ENCODE peak calls at places on chromosomes 2 and 18, in eight cellular contexts. W, T, R, O, K, E, Y and V are unnamed samples.

GRCh38 chr2:26059542-26059941 is 25.7 kb downstream of the RAB10 start:
- DNase-seq in W (no peak), T (no peak), R (no peak), O (no peak), K (no peak), E (peak), Y (no peak), V (no peak)

GRCh38 chr2:159903404-159904126 is 105.6 kb upstream of the CD302 start:
- DNase-seq in W (no peak), T (no peak), R (peak), O (no peak), K (no peak), E (peak), Y (peak), V (no peak)

GRCh38 chr18:4119127-4119648 is 335.9 kb downstream of the DLGAP1 start:
- DNase-seq in W (no peak), T (no peak), R (no peak), O (peak), K (no peak), E (no peak), Y (no peak), V (no peak)

GRCh38 chr2:129459881-129460280 is 519.6 kb upstream of the RAB6C start:
- DNase-seq in W (no peak), T (no peak), R (no peak), O (no peak), K (no peak), E (no peak), Y (no peak), V (no peak)

GRCh38 chr2:104794416-104794815 is 59.5 kb upstream of the POU3F3 start:
- DNase-seq in W (no peak), T (no peak), R (no peak), O (no peak), K (no peak), E (no peak), Y (no peak), V (no peak)

GRCh38 chr2:60552096-60552850 is 1.2 kb downstream of the BCL11A start:
- DNase-seq in W (no peak), T (no peak), R (peak), O (peak), K (peak), E (peak), Y (no peak), V (no peak)

GRCh38 chr2:95234286-95234785 is 27.0 kb downstream of the ZNF892 start:
- DNase-seq in W (no peak), T (no peak), R (no peak), O (no peak), K (no peak), E (no peak), Y (no peak), V (no peak)

GRCh38 chr2:11899896-11900295 is 153.5 kb downstream of the LPIN1 start:
- DNase-seq in W (no peak), T (no peak), R (no peak), O (no peak), K (no peak), E (no peak), Y (no peak), V (no peak)

GRCh38 chr18:45802814-45803492 is 22.5 kb upstream of the SIGLEC15 start:
- DNase-seq in W (no peak), T (no peak), R (no peak), O (no peak), K (no peak), E (peak), Y (peak), V (no peak)

GRCh38 chr2:7452110-7452851 is 535.1 kb downstream of the RNF144A start:
- DNase-seq in W (no peak), T (no peak), R (no peak), O (no peak), K (no peak), E (no peak), Y (no peak), V (no peak)

GRCh38 chr2:225008935-225009334 is 33.3 kb downstream of the DOCK10 start:
- DNase-seq in W (no peak), T (no peak), R (no peak), O (peak), K (peak), E (peak), Y (no peak), V (no peak)

GRCh38 chr2:157032019-157032418 is 225.5 kb upstream of the GALNT5 start:
- DNase-seq in W (no peak), T (no peak), R (no peak), O (no peak), K (no peak), E (peak), Y (peak), V (no peak)

GRCh38 chr2:142781146-142781545 is 96.3 kb upstream of the KYNU start:
- DNase-seq in W (no peak), T (no peak), R (no peak), O (no peak), K (no peak), E (no peak), Y (no peak), V (no peak)

GRCh38 chr2:1613731-1614354 is 130.5 kb downstream of the PXDN start:
- DNase-seq in W (no peak), T (no peak), R (no peak), O (no peak), K (no peak), E (peak), Y (no peak), V (no peak)

GRCh38 chr2:23417310-23417709 is 32.3 kb downstream of the KLHL29 start:
- DNase-seq in W (no peak), T (no peak), R (no peak), O (no peak), K (no peak), E (no peak), Y (no peak), V (peak)
- TF ChIP-seq CTCF in W (no peak), T (no peak), R (no peak), O (no peak), K (no peak), E (no peak), Y (no peak), V (no peak)

GRCh38 chr2:240603081-240603835 is 16.7 kb downstream of the CAPN10 start:
- DNase-seq in W (no peak), T (no peak), R (no peak), O (no peak), K (no peak), E (no peak), Y (no peak), V (peak)

GRCh38 chr2:240603846-240604245 is 17.3 kb downstream of the CAPN10 start:
- DNase-seq in W (no peak), T (no peak), R (no peak), O (no peak), K (no peak), E (no peak), Y (no peak), V (no peak)

GRCh38 chr2:240604291-240604938 is 17.9 kb downstream of the CAPN10 start:
- DNase-seq in W (peak), T (no peak), R (no peak), O (peak), K (peak), E (peak), Y (peak), V (peak)

GRCh38 chr2:240604939-240605716 is 18.6 kb downstream of the CAPN10 start:
- DNase-seq in W (no peak), T (no peak), R (no peak), O (no peak), K (no peak), E (no peak), Y (peak), V (peak)

DNA sequence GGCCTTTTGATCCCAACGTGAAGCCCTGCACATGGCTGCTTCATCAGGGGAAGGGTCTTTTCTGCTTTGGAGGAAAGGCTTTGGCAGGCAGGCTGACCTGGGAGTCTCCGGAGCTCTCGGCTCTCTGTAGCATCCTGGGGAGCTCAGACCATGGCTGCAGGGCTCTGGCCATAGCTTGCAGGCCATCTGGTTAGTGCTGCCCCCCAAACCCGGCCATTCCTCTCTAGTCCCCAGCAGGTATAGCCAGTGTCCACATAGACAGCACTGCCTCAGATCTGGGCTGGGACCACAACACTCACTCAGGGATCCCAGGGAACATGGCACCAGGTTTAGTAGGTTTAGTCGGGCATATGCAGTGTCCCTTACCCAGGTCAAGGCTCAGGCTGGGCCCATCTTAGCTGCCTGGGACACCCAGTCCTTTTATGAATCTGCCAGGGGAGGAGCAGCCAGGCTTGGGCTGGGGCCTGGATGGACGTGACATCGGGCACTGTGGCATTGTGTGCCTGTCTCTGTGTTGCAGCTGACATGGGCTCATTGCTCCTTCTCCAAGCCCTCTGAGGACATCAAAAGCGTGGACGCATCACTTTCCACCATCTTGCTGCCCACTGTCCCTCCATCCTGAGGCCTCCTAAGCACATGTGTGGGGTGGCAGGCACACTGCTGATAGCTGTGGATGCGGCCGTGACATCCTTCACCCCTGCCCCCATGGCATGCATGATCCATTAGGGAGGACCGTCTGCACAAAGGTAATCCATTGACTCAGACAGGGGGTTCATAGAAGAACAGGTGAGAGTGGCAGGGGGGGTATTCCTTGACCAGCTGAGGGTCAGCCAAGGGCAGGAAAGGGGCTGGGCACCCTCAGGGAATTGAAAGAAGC is 19.2 kb upstream of the GPR35 start:
- DNase-seq in W (no peak), T (no peak), R (no peak), O (no peak), K (no peak), E (no peak), Y (no peak), V (peak)
- TF ChIP-seq CTCF in W (no peak), T (no peak), R (no peak), O (no peak), K (no peak), E (no peak), Y (no peak), V (no peak)

GRCh38 chr18:23964282-23965238 is 50.0 kb upstream of the TTC39C start:
- DNase-seq in W (no peak), T (no peak), R (no peak), O (no peak), K (no peak), E (no peak), Y (peak), V (no peak)
- TF ChIP-seq CTCF in W (no peak), T (no peak), R (no peak), O (no peak), K (no peak), E (no peak), Y (peak), V (no peak)

GRCh38 chr2:199404841-199405240 is 52.9 kb downstream of the SATB2 start:
- DNase-seq in W (no peak), T (no peak), R (no peak), O (no peak), K (no peak), E (peak), Y (no peak), V (no peak)

GRCh38 chr2:199410130-199410529 is 47.6 kb downstream of the SATB2 start:
- DNase-seq in W (no peak), T (no peak), R (no peak), O (no peak), K (no peak), E (no peak), Y (no peak), V (no peak)

GRCh38 chr2:199409705-199410104 is 48.0 kb downstream of the SATB2 start:
- DNase-seq in W (no peak), T (no peak), R (no peak), O (no peak), K (no peak), E (no peak), Y (no peak), V (no peak)

GRCh38 chr2:199407421-199407820 is 50.3 kb downstream of the SATB2 start:
- DNase-seq in W (no peak), T (no peak), R (no peak), O (no peak), K (no peak), E (no peak), Y (no peak), V (no peak)

DNA sequence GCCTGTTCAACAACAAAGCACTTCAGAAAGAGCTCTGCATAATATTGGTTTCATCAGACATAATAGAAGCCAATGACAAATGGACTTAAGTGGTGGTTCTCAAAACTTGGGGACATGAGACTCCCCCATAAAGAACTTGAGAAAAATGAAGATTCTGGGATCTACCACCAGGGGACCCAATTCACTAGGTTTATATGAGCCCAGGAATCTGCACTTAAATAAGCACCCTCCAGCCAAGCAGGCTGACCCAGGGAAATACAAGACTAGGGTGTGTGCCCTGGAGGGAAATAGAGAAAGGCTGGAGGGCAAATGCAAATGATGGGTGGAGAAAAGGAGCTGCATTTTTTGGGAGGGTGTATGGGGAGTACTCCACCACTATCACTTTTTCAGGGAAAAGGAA is 52.5 kb downstream of the SATB2 start:
- DNase-seq in W (no peak), T (no peak), R (no peak), O (peak), K (no peak), E (peak), Y (no peak), V (no peak)
- TF ChIP-seq CTCF in W (no peak), T (no peak), R (peak), O (peak), K (peak), E (peak), Y (no peak), V (peak)

DNA sequence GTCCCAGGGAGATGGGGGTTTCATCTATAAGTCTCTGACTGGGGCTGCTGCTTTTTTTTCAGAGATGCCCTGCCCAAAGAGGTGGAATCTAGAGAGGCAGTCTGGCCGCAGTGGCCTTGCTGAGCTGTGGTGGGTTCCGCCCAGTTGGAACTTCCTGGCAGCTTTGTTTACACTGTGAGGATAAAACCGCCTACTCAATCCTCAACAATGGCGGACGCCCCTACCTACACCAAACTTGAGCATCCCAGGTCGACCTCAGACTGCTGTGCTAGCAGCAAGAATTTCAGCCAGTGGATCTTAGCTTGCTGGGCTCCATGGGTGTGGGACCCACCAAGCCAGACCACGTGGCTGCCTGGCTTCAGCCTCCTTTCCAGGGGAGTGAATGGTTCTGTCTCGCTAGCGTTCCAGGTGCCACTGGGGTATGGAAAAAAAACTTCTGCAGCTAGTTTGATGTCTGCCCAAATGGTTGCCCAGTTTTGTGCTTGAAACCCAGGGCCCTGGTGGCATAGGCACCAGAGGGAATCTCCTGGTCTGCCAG is 152.6 kb upstream of the CYP26B1 start:
- DNase-seq in W (no peak), T (no peak), R (no peak), O (no peak), K (no peak), E (no peak), Y (no peak), V (no peak)
- TF ChIP-seq CTCF in W (no peak), T (no peak), R (no peak), O (no peak), K (no peak), E (no peak), Y (no peak), V (no peak)